ENCODE peak calls at places on chromosome 21, in four cellular contexts. F, Y, O and I are unnamed samples.

GRCh38 chr21:28487455-28488070 is 505.1 kb downstream of the LTN1 start:
- DNase-seq in F (no peak), Y (no peak), O (no peak), I (no peak)

GRCh38 chr21:16592399-16592798 is 862.6 kb downstream of the USP25 start:
- DNase-seq in F (no peak), Y (no peak), O (no peak), I (no peak)

GRCh38 chr21:39763282-39763970 is 18.4 kb downstream of the IGSF5 start:
- DNase-seq in F (no peak), Y (peak), O (no peak), I (no peak)

GRCh38 chr21:37045556-37045955 is 27.3 kb downstream of the PIGP start:
- DNase-seq in F (no peak), Y (no peak), O (no peak), I (no peak)

GRCh38 chr21:36699026-36699545 is at the start of gene SIM2:
- DNase-seq in F (peak), Y (no peak), O (no peak), I (no peak)

GRCh38 chr21:41547111-41547510 is 39.2 kb upstream of the TMPRSS2 start:
- DNase-seq in F (no peak), Y (no peak), O (no peak), I (no peak)

GRCh38 chr21:31459457-31459856 is 115.4 kb upstream of the TIAM1 start:
- DNase-seq in F (no peak), Y (no peak), O (no peak), I (no peak)

GRCh38 chr21:36820176-36821031 is 121.5 kb downstream of the SIM2 start:
- DNase-seq in F (no peak), Y (no peak), O (no peak), I (no peak)

GRCh38 chr21:26409735-26410134 is 163.4 kb downstream of the CYYR1 start:
- DNase-seq in F (no peak), Y (no peak), O (no peak), I (no peak)

GRCh38 chr21:26405071-26405470 is 168.0 kb downstream of the CYYR1 start:
- DNase-seq in F (peak), Y (no peak), O (no peak), I (no peak)

GRCh38 chr21:26404288-26404687 is 168.8 kb downstream of the CYYR1 start:
- DNase-seq in F (no peak), Y (no peak), O (no peak), I (no peak)

GRCh38 chr21:26405735-26406361 is 167.2 kb downstream of the CYYR1 start:
- DNase-seq in F (peak), Y (no peak), O (no peak), I (no peak)
- H3K4me3 ChIP-seq in F (peak), Y (no peak), O (no peak), I (no peak)

GRCh38 chr21:32782698-32783097 is 11.1 kb upstream of the PAXBP1 start:
- DNase-seq in F (no peak), Y (no peak), O (no peak), I (no peak)
- TF ChIP-seq CTCF in F (no peak), Y (no peak), O (no peak), I (no peak)

GRCh38 chr21:45959779-45960390 is 21.7 kb upstream of the COL6A1 start:
- DNase-seq in F (no peak), Y (no peak), O (no peak), I (no peak)
- H3K27ac ChIP-seq in F (no peak), Y (no peak), O (no peak), I (peak)

DNA sequence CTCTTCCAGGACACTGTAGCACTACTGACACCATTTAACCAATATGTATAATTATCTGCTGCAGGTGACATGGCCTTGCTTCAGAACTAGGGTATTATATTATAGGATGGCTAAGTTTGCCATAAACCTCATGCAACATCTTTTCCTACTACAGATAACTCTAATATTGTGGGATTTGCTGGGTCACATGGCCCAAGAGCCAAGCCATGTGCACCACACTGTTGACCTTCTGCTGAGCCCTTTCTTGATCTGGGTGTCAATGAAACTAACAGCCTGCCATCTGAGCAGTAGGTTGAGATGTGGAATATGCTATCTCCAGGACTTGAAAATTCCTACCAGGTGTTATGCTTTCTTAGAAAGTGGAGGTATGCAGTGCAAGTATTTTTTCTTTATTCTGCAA is 2291.1 kb downstream of the MRPL39 start:
- DNase-seq in F (no peak), Y (no peak), O (no peak), I (no peak)
- H3K4me3 ChIP-seq in F (no peak), Y (no peak), O (no peak), I (no peak)

GRCh38 chr21:34135330-34135729 is 62.0 kb downstream of the MRPS6 start:
- DNase-seq in F (no peak), Y (no peak), O (no peak), I (no peak)

GRCh38 chr21:34132202-34132601 is 58.8 kb downstream of the MRPS6 start:
- DNase-seq in F (no peak), Y (no peak), O (no peak), I (no peak)

GRCh38 chr21:34133392-34133791 is 60.0 kb downstream of the MRPS6 start:
- DNase-seq in F (no peak), Y (no peak), O (no peak), I (no peak)

GRCh38 chr21:34132905-34133304 is 59.5 kb downstream of the MRPS6 start:
- DNase-seq in F (no peak), Y (no peak), O (no peak), I (no peak)

GRCh38 chr21:34133802-34134201 is 60.4 kb downstream of the MRPS6 start:
- DNase-seq in F (no peak), Y (no peak), O (no peak), I (no peak)
- TF ChIP-seq CTCF in F (peak), Y (peak), O (no peak), I (no peak)

DNA sequence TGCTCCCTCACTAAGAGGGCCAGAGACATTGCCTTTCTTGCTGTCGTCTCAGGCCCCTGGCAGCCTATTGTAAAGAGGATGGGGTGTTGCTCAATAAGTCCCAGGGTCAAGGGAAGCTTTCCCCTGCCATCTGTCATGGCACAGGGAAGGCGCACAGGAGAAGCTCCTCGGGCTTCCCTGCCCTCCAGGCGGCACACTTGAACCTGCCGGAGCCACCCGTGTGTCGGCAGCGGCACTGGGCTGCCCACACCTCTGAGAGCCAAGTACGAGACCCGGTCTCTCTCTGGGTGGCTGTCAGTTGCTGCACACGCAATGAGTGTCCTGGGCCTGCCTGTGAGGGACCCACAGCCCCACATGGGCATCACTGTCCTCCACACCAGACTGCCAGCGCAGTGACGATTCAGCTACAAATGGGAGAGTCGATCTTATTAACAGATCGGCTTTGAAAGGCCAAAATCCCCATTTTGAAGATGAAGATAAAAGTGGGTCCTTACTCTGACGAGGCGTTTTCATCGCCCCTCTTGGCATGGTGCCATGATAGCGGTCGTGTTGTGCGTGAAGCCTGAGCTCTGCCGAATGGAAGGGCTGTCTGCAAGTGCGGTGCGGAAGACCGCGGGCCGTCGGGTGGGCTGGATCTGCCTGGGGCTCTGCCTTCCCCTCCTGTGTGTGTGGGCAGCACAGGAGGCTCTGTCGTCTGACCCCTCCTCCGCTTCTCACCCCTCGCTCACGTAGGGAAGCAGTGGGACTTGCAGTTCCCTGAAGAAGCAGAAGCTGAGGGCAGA is 29.2 kb upstream of the PDXK start:
- DNase-seq in F (no peak), Y (no peak), O (no peak), I (no peak)
- H3K27ac ChIP-seq in F (no peak), Y (no peak), O (no peak), I (no peak)

GRCh38 chr21:33007747-33008146 is 18.0 kb upstream of the OLIG2 start:
- DNase-seq in F (no peak), Y (no peak), O (no peak), I (no peak)

GRCh38 chr21:33015091-33015490 is 10.6 kb upstream of the OLIG2 start:
- DNase-seq in F (no peak), Y (no peak), O (no peak), I (no peak)

GRCh38 chr21:33014331-33014730 is 11.4 kb upstream of the OLIG2 start:
- DNase-seq in F (no peak), Y (no peak), O (no peak), I (no peak)

GRCh38 chr21:33013618-33014017 is 12.1 kb upstream of the OLIG2 start:
- DNase-seq in F (no peak), Y (no peak), O (no peak), I (no peak)

DNA sequence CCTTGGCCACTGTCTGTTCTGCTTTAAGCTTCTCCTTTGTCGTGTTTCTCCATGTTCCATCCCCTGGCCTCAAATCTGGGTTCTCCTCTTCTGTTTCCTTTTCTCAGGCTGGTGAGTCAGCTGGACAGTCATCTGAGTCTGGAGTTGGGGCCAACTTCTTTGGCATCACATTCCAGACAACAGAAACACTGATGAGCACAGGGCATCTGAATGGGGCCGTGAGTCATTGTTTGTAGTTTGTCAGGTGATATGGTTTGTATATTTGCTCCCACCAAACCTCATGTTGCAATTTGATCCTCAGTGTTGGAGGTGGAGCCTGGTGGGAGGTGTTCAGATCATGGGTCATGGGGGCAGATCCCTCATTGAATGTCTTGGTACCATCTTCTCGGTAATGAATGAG is 14.3 kb upstream of the OLIG2 start:
- DNase-seq in F (peak), Y (no peak), O (no peak), I (peak)
- H3K4me3 ChIP-seq in F (no peak), Y (no peak), O (no peak), I (no peak)